ENCODE peak calls at places on chromosome 6, in five cellular contexts. S is fibroblast of lung, D is H9, T is mesenchymal stem cell, X is neural progenitor cell. O is an unnamed sample.

GRCh38 chr6:169490830-169491229 is 211.0 kb downstream of the WDR27 start:
- DNase-seq in X (no peak), S (no peak), T (no peak), D (no peak), O (no peak)

GRCh38 chr6:13866291-13866690 is 51.9 kb upstream of the MCUR1 start:
- DNase-seq in X (no peak), T (no peak), D (no peak), S (no peak), O (no peak)

GRCh38 chr6:25111782-25112181 is 167.4 kb upstream of the CARMIL1 start:
- DNase-seq in S (no peak), X (no peak), D (no peak), T (no peak), O (no peak)

GRCh38 chr6:101614774-101615173 is 221.3 kb downstream of the GRIK2 start:
- DNase-seq in X (peak), S (peak), T (peak), D (no peak), O (no peak)

GRCh38 chr6:138215071-138215470 is 3.2 kb downstream of the PBOV1 start:
- DNase-seq in T (no peak), X (no peak), S (no peak), D (no peak), O (no peak)

GRCh38 chr6:114783083-114783482 is 440.3 kb upstream of the HS3ST5 start:
- DNase-seq in D (no peak), T (no peak), X (no peak), S (no peak), O (no peak)

GRCh38 chr6:33201147-33201545 is 479 bp downstream of the SLC39A7 start:
- DNase-seq in S (no peak), X (no peak), D (no peak), T (no peak), O (no peak)

GRCh38 chr6:163533443-163533842 is 118.9 kb downstream of the QKI start:
- DNase-seq in T (peak), S (peak), D (no peak), X (no peak), O (peak)

GRCh38 chr6:106715922-106716321 is 86.5 kb downstream of the QRSL1 start:
- DNase-seq in X (no peak), D (no peak), T (no peak), S (no peak), O (no peak)

GRCh38 chr6:90459225-90459758 is 127.6 kb downstream of the MAP3K7 start:
- DNase-seq in X (no peak), S (no peak), D (no peak), T (no peak), O (no peak)

GRCh38 chr6:17785094-17785787 is 78.5 kb upstream of the NUP153 start:
- DNase-seq in D (no peak), X (no peak), S (no peak), T (no peak), O (no peak)

GRCh38 chr6:32290886-32291450 is 67.1 kb upstream of the NOTCH4 start:
- DNase-seq in D (no peak), T (peak), X (no peak), S (no peak), O (no peak)

GRCh38 chr6:7669742-7670141 is 56.2 kb upstream of the BMP6 start:
- DNase-seq in S (no peak), D (no peak), X (no peak), T (no peak), O (no peak)

GRCh38 chr6:52663120-52663934 is 7.6 kb upstream of the TMEM14A start:
- DNase-seq in X (peak), D (no peak), S (peak), T (peak), O (peak)

GRCh38 chr6:107318100-107318736 is 141.1 kb downstream of the PDSS2 start:
- DNase-seq in S (peak), D (peak), X (peak), T (peak), O (peak)

GRCh38 chr6:163620101-163620500 is 205.6 kb downstream of the QKI start:
- DNase-seq in D (no peak), X (no peak), S (no peak), T (no peak), O (no peak)

GRCh38 chr6:168387426-168387825 is 53.6 kb upstream of the SMOC2 start:
- DNase-seq in S (no peak), D (no peak), X (no peak), T (no peak), O (no peak)

GRCh38 chr6:4397307-4397706 is 261.9 kb upstream of the ECI2 start:
- DNase-seq in X (no peak), T (no peak), S (no peak), D (no peak), O (no peak)

GRCh38 chr6:45892196-45892595 is 123.5 kb downstream of the CLIC5 start:
- DNase-seq in T (no peak), D (no peak), X (no peak), S (no peak), O (no peak)

GRCh38 chr6:3102875-3103274 is 15.6 kb upstream of the BPHL start:
- DNase-seq in D (no peak), S (no peak), T (no peak), X (no peak), O (no peak)

GRCh38 chr6:155589190-155589589 is 133.6 kb upstream of the NOX3 start:
- DNase-seq in S (no peak), X (no peak), T (no peak), D (no peak), O (no peak)

GRCh38 chr6:17865243-17865642 is 122.2 kb downstream of the KIF13A start:
- DNase-seq in T (no peak), D (no peak), S (no peak), X (no peak), O (peak)

GRCh38 chr6:16622193-16622592 is 139.1 kb downstream of the ATXN1 start:
- DNase-seq in D (no peak), X (no peak), T (no peak), S (no peak), O (no peak)

GRCh38 chr6:133132583-133132982 is 108.6 kb upstream of the EYA4 start:
- DNase-seq in D (no peak), X (peak), S (peak), T (no peak), O (no peak)

GRCh38 chr6:110944681-110945151 is 13.8 kb upstream of the GTF3C6 start:
- DNase-seq in T (peak), S (peak), X (no peak), D (no peak), O (no peak)

GRCh38 chr6:160393966-160394653 is 45.9 kb downstream of the SLC22A3 start:
- DNase-seq in X (peak), D (peak), S (no peak), T (no peak), O (peak)

GRCh38 chr6:134850906-134851305 is 99.0 kb downstream of the ALDH8A1 start:
- DNase-seq in D (peak), X (no peak), S (no peak), T (no peak), O (no peak)

GRCh38 chr6:95790787-95791186 is 213.5 kb downstream of the MANEA start:
- DNase-seq in D (no peak), X (no peak), S (no peak), T (no peak), O (no peak)

GRCh38 chr6:135423649-135424128 is 73.9 kb downstream of the AHI1 start:
- DNase-seq in X (peak), S (peak), D (no peak), T (peak), O (peak)

GRCh38 chr6:26330835-26331808 is 33.9 kb upstream of the BTN3A2 start:
- DNase-seq in S (no peak), T (peak), X (no peak), D (peak), O (peak)

GRCh38 chr6:57224769-57225515 is 2.8 kb upstream of the RAB23 start:
- DNase-seq in X (no peak), S (peak), D (no peak), T (peak), O (peak)

GRCh38 chr6:11324453-11325023 is 92.1 kb upstream of the NEDD9 start:
- DNase-seq in X (no peak), S (no peak), D (no peak), T (peak), O (no peak)

GRCh38 chr6:29757701-29758293 is 34.6 kb downstream of the HLA-F start:
- DNase-seq in D (peak), T (no peak), S (no peak), X (no peak), O (no peak)

GRCh38 chr6:112282217-112282616 is 27.9 kb upstream of the LAMA4 start:
- DNase-seq in D (no peak), S (peak), T (peak), X (peak), O (peak)
- H3K4me2 ChIP-seq in D (no peak), S (peak), T (no peak), X (no peak), O (no peak)

GRCh38 chr6:112283621-112284020 is 29.3 kb upstream of the LAMA4 start:
- DNase-seq in T (no peak), S (no peak), D (no peak), X (no peak), O (no peak)

GRCh38 chr6:112287836-112288235 is 33.5 kb upstream of the LAMA4 start:
- DNase-seq in S (peak), X (no peak), D (no peak), T (no peak), O (no peak)

GRCh38 chr6:112286756-112287155 is 32.4 kb upstream of the LAMA4 start:
- DNase-seq in D (no peak), X (no peak), T (no peak), S (no peak), O (no peak)

GRCh38 chr6:112284603-112285002 is 30.2 kb upstream of the LAMA4 start:
- DNase-seq in X (no peak), T (no peak), D (no peak), S (no peak), O (no peak)

DNA sequence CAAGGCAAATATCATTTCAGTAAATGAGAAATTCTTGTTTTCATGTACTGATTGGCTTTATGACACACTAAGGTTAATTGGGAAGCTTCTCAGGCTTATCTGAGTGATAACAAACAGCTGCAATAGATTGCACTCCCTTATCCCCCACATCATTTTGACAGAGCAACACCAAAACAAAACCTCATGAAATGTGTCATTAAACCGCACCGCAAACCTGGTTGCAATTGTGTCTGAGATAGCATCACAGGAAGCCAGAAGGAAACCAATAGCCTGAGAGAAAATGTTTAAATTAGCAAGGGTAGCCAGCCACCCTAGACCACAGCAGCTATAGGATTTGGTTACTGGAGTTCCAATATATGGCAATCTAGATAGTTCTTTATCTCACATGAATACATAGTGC is 31.6 kb upstream of the LAMA4 start:
- DNase-seq in D (no peak), T (no peak), S (no peak), X (no peak), O (no peak)
- H3K4me2 ChIP-seq in D (no peak), T (no peak), S (no peak), X (no peak), O (no peak)

GRCh38 chr6:79895382-79896100 is 51.8 kb downstream of the ELOVL4 start:
- DNase-seq in X (no peak), D (no peak), T (no peak), S (no peak), O (no peak)
- H3K4me2 ChIP-seq in X (no peak), D (no peak), T (no peak), S (no peak), O (no peak)

GRCh38 chr6:36559394-36559793 is 12.1 kb upstream of the STK38 start:
- DNase-seq in S (no peak), D (no peak), T (no peak), X (no peak), O (no peak)
- H3K4me2 ChIP-seq in S (no peak), D (no peak), T (no peak), X (no peak), O (no peak)

GRCh38 chr6:41548098-41548840 is 2.1 kb downstream of the FOXP4 start:
- DNase-seq in D (no peak), S (no peak), X (no peak), T (no peak), O (peak)

GRCh38 chr6:41551086-41551702 is 5.0 kb downstream of the FOXP4 start:
- DNase-seq in D (no peak), X (no peak), T (no peak), S (no peak), O (no peak)

GRCh38 chr6:41548841-41549642 is 2.9 kb downstream of the FOXP4 start:
- DNase-seq in D (peak), S (no peak), X (no peak), T (no peak), O (no peak)

GRCh38 chr6:41547799-41548097 is 1.6 kb downstream of the FOXP4 start:
- DNase-seq in D (no peak), X (peak), S (no peak), T (no peak), O (peak)

GRCh38 chr6:41549673-41550072 is 3.5 kb downstream of the FOXP4 start:
- DNase-seq in D (no peak), X (no peak), S (no peak), T (no peak), O (no peak)
- H3K4me2 ChIP-seq in D (peak), X (peak), S (no peak), T (no peak), O (peak)